ENCODE peak calls at places on chromosomes 6 and 20, in six cellular contexts. V is A549; U is mammary epithelial cell; I is left ventricle myocardium inferior; S is effector memory CD4-positive, alpha-beta T cell; Z is endodermal cell. O is an unnamed sample.

GRCh38 chr6:47111685-47112084 is 69.6 kb upstream of the ADGRF1 start:
- DNase-seq in V (peak; percentile 58), U (peak; percentile 56), I (no peak), S (no peak), Z (peak; percentile 60), O (no peak)

GRCh38 chr6:130680118-130680517 is 147.1 kb upstream of the SMLR1 start:
- DNase-seq in V (no peak), U (peak; percentile 83), I (no peak), S (no peak), Z (no peak), O (no peak)

GRCh38 chr6:107601406-107601805 is 111.5 kb downstream of the SOBP start:
- DNase-seq in V (no peak), U (no peak), I (no peak), S (no peak), Z (peak; percentile 33), O (no peak)

GRCh38 chr6:53593001-53593488 is 48.1 kb upstream of the GCLC start:
- DNase-seq in V (no peak), U (peak; percentile 74), I (no peak), S (no peak), Z (no peak), O (no peak)

GRCh38 chr6:30234361-30234760 is 21.2 kb upstream of the TRIM26 start:
- DNase-seq in V (no peak), U (no peak), I (no peak), S (no peak), Z (no peak), O (no peak)

GRCh38 chr20:9401381-9401780 is 113.0 kb upstream of the LAMP5 start:
- DNase-seq in V (no peak), U (no peak), I (no peak), S (no peak), Z (no peak), O (no peak)

GRCh38 chr6:11358904-11359840 is 126.7 kb upstream of the NEDD9 start:
- DNase-seq in V (no peak), U (no peak), I (no peak), S (no peak), Z (peak; percentile 10), O (no peak)

GRCh38 chr6:55963301-55963700 is 87.9 kb upstream of the BMP5 start:
- DNase-seq in V (no peak), U (no peak), I (peak; percentile 16), S (no peak), Z (peak; percentile 59), O (no peak)

GRCh38 chr20:52975024-52975732 is 3.0 kb downstream of the TSHZ2 start:
- DNase-seq in V (no peak), U (peak; percentile 36), I (no peak), S (peak; percentile 4), Z (no peak), O (no peak)

GRCh38 chr20:62591122-62591468 is 51.2 kb upstream of the SLCO4A1 start:
- DNase-seq in V (no peak), U (no peak), I (no peak), S (no peak), Z (no peak), O (no peak)

GRCh38 chr20:7893019-7893730 is 47.1 kb downstream of the HAO1 start:
- DNase-seq in V (no peak), U (peak; percentile 82), I (no peak), S (no peak), Z (no peak), O (no peak)

GRCh38 chr6:136146130-136146529 is 104.0 kb downstream of the MTFR2 start:
- DNase-seq in V (no peak), U (no peak), I (no peak), S (no peak), Z (no peak), O (no peak)

GRCh38 chr6:14638562-14638931 is 521.0 kb downstream of the CD83 start:
- DNase-seq in V (no peak), U (no peak), I (no peak), S (no peak), Z (no peak), O (no peak)

GRCh38 chr6:14633453-14633852 is 515.9 kb downstream of the CD83 start:
- DNase-seq in V (no peak), U (no peak), I (no peak), S (no peak), Z (no peak), O (no peak)

GRCh38 chr6:14634072-14634471 is 516.5 kb downstream of the CD83 start:
- DNase-seq in V (no peak), U (no peak), I (no peak), S (no peak), Z (no peak), O (no peak)

GRCh38 chr6:14635933-14636599 is 518.5 kb downstream of the CD83 start:
- DNase-seq in V (no peak), U (no peak), I (no peak), S (no peak), Z (no peak), O (no peak)

GRCh38 chr6:14635195-14635594 is 517.6 kb downstream of the CD83 start:
- DNase-seq in V (no peak), U (peak; percentile 8), I (no peak), S (peak; percentile 23), Z (no peak), O (no peak)
- H3K27ac ChIP-seq in V (no peak overlapping the region), U (no peak overlapping the region), I (no peak overlapping the region), S (no peak overlapping the region), Z (no peak overlapping the region), O (no peak overlapping the region)

DNA sequence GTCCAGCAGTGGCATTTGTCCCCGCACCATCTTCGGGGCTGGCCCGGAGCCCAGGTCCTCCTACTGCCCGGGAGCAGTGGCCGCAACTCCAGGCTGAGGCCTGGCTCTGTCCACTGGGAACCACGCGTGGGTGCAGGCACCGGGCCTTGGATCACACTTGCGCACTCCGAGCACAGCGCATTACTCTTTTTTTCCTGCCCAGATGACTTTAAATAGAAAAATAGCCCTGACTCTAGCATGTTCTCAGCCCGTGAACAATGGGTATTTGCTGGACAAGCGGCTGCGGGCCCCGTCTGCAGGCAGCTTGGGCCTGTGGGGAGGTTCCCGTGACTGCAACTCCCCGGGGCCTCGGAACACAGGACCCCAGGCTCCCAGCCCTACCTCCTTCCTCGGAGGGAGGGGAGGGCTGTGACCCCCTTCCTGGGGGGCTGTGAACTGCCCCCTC is 162.2 kb downstream of the TBXT start:
- DNase-seq in V (peak; percentile 72), U (no peak), I (peak; percentile 70), S (no peak), Z (no peak), O (peak; percentile 51)
- H3K4me3 ChIP-seq in V (peak overlapping the region; percentile 29), U (no peak overlapping the region), I (peak overlapping the region; percentile 60), S (no peak overlapping the region), Z (no peak overlapping the region), O (peak overlapping the region; percentile 60)

GRCh38 chr6:46014511-46015118 is 1.0 kb downstream of the CLIC5 start:
- DNase-seq in V (no peak), U (no peak), I (peak; percentile 25), S (no peak), Z (peak; percentile 79), O (no peak)
- H3K27ac ChIP-seq in V (no peak overlapping the region), U (no peak overlapping the region), I (peak overlapping the region; percentile 96), S (peak overlapping the region; percentile 62), Z (no peak overlapping the region), O (no peak overlapping the region)

GRCh38 chr6:43630980-43631619 is 2.0 kb upstream of the GTPBP2 start:
- DNase-seq in V (no peak), U (no peak), I (no peak), S (no peak), Z (no peak), O (no peak)

GRCh38 chr6:43636312-43636667 is 650 bp downstream of the MAD2L1BP start:
- DNase-seq in V (no peak), U (peak; percentile 10), I (no peak), S (no peak), Z (no peak), O (peak; percentile 24)

GRCh38 chr6:43635387-43636311 is at the start of gene MAD2L1BP:
- DNase-seq in V (peak; percentile 73), U (peak; percentile 55), I (peak; percentile 86), S (peak; percentile 75), Z (peak; percentile 93), O (peak; percentile 84)

GRCh38 chr6:43629505-43630300 is 639 bp upstream of the GTPBP2 start:
- DNase-seq in V (peak; percentile 95), U (peak; percentile 98), I (peak; percentile 96), S (peak; percentile 85), Z (peak; percentile 97), O (peak; percentile 97)

DNA sequence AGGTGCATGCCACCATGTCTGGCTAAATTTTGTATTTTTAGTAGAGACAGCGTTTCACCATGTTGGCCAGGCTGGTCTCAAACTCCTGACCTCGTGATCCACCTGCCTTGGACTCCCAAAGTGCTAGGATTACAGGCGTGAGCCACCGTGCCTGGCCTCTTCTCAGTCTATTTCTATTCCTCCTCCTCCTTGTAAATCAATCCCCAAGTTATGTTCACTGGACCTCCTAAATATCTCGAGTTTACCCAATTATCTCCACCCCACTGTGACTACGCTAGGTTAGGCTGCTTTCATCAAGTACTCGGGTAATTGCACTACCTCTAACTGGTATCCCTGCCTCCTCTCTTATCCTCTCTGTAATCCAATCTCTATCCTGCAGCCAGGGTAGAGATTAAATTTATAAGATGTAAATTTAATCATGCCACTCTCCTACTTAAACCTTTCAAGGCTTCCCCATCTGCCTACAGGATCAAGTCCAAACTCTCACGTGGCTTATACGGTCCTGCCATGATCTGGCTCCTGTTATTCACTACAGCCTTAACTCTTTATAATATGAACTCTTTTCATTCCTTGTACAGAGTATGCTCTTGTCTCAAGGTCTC is 837 bp upstream of the MAD2L1BP start:
- DNase-seq in V (no peak), U (no peak), I (no peak), S (no peak), Z (no peak), O (no peak)
- H3K4me3 ChIP-seq in V (no peak overlapping the region), U (no peak overlapping the region), I (no peak overlapping the region), S (peak overlapping the region; percentile 85), Z (no peak overlapping the region), O (no peak overlapping the region)

DNA sequence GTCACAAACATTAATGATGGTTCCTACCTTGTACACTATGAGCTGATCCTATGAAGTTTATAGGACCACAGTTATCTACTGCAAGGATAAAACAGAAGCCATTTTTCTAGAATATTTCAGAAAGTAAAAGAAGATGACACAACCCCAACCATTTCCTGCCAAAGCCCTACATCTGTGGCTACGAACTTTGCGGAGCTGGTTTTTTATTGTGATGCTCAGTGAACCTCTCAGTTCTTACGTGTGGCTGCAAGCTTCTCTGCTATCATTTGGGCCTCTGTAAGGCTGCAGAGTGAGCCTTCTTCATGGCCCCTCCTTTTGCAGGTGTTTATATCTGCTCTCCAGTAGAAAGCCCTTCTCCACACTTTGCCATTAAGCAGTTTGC is 17.8 kb upstream of the TAGAP start:
- DNase-seq in V (no peak), U (no peak), I (no peak), S (peak; percentile 42), Z (peak; percentile 8), O (no peak)
- H3K27ac ChIP-seq in V (no peak overlapping the region), U (no peak overlapping the region), I (no peak overlapping the region), S (peak overlapping the region; percentile 73), Z (no peak overlapping the region), O (no peak overlapping the region)

GRCh38 chr6:118718903-118719302 is 67.5 kb upstream of the CEP85L start:
- DNase-seq in V (no peak), U (no peak), I (no peak), S (no peak), Z (no peak), O (no peak)
- H3K4me3 ChIP-seq in V (no peak overlapping the region), U (no peak overlapping the region), I (no peak overlapping the region), S (no peak overlapping the region), Z (no peak overlapping the region), O (peak overlapping the region; percentile 13)

DNA sequence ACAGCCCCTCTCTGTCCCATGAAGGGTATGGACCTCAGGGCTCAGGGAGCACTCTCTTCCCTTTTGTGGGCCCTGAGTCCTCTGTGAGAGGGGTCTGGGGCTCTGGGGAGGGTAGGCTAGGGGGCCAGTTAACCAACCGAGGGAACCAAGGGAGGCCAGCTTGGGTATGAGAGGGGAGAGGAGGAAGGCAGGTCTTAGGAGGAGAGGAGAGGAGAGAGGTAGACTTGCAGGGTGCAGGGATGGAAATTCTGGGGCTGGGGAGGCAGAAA is 720 bp downstream of the DUSP15 start:
- DNase-seq in V (no peak), U (no peak), I (no peak), S (no peak), Z (no peak), O (no peak)
- H3K27ac ChIP-seq in V (peak overlapping the region; percentile 90), U (no peak overlapping the region), I (peak overlapping the region; percentile 47), S (no peak overlapping the region), Z (no peak overlapping the region), O (no peak overlapping the region)